ENCODE peak calls at places on chromosomes 2 and 18, in five cellular contexts. E is K562, I is A549, W is GM12878, C is HepG2. U is an unnamed sample.

GRCh38 chr2:74462054-74462785 is 3.0 kb downstream of the MOGS start:
- DNase-seq in E (no peak), I (no peak), W (no peak), C (no peak), U (no peak)

GRCh38 chr2:37417321-37417720 is 72.9 kb downstream of the QPCT start:
- DNase-seq in E (no peak), I (no peak), W (no peak), C (no peak), U (no peak)

GRCh38 chr2:181658444-181658843 is 1.5 kb upstream of the CERKL start:
- DNase-seq in E (no peak), I (no peak), W (no peak), C (no peak), U (no peak)

GRCh38 chr2:57899898-57900297 is 146.7 kb upstream of the VRK2 start:
- DNase-seq in E (no peak), I (no peak), W (no peak), C (no peak), U (no peak)

GRCh38 chr18:74294526-74294925 is 2.8 kb upstream of the CYB5A start:
- DNase-seq in E (no peak), I (no peak), W (no peak), C (no peak), U (no peak)

GRCh38 chr2:220855296-220855695 is 716.8 kb downstream of the EPHA4 start:
- DNase-seq in E (no peak), I (no peak), W (no peak), C (no peak), U (no peak)

GRCh38 chr2:239893236-239893515 is 132.0 kb downstream of the NDUFA10 start:
- DNase-seq in E (no peak), I (no peak), W (no peak), C (no peak), U (no peak)

GRCh38 chr18:59051470-59052165 is 88.1 kb upstream of the SEC11C start:
- DNase-seq in E (no peak), I (no peak), W (no peak), C (no peak), U (no peak)

GRCh38 chr2:8437949-8438400 is 243.9 kb upstream of the ID2 start:
- DNase-seq in E (no peak), I (no peak), W (no peak), C (no peak), U (no peak)

GRCh38 chr2:109446531-109447131 is 167.1 kb downstream of the SEPTIN10 start:
- DNase-seq in E (no peak), I (no peak), W (no peak), C (no peak), U (no peak)

GRCh38 chr2:46275995-46276394 is 21.2 kb upstream of the EPAS1 start:
- DNase-seq in E (no peak), I (no peak), W (no peak), C (no peak), U (peak)

GRCh38 chr2:44118257-44118656 is 50.4 kb upstream of the PPM1B start:
- DNase-seq in E (peak), I (no peak), W (no peak), C (no peak), U (no peak)

GRCh38 chr2:121080013-121080772 is 204.8 kb downstream of the TFCP2L1 start:
- DNase-seq in E (peak), I (peak), W (no peak), C (peak), U (no peak)

GRCh38 chr2:238418999-238419546 is 7.7 kb upstream of the ASB1 start:
- DNase-seq in E (no peak), I (no peak), W (no peak), C (no peak), U (no peak)

GRCh38 chr2:123456416-123456815 is 568.7 kb upstream of the CNTNAP5 start:
- DNase-seq in E (no peak), I (no peak), W (no peak), C (no peak), U (no peak)

GRCh38 chr2:219462349-219462748 is 27.7 kb downstream of the SPEG start:
- DNase-seq in E (no peak), I (no peak), W (no peak), C (no peak), U (no peak)

GRCh38 chr2:74927617-74928016 is 30.8 kb upstream of the POLE4 start:
- DNase-seq in E (no peak), I (no peak), W (no peak), C (no peak), U (no peak)

GRCh38 chr2:144454466-144455287 is 65.2 kb downstream of the ZEB2 start:
- DNase-seq in E (peak), I (no peak), W (no peak), C (no peak), U (no peak)
- TF ChIP-seq EP300 in E (peak), I (no peak), W (no peak), C (no peak), U (no peak)

GRCh38 chr2:62999905-63000304 is 50.7 kb upstream of the OTX1 start:
- DNase-seq in E (no peak), I (peak), W (no peak), C (no peak), U (no peak)
- TF ChIP-seq HDAC2 in E (no peak), I (no peak), W (no peak), C (no peak), U (no peak)

GRCh38 chr2:28516430-28516829 is 20.6 kb downstream of the PLB1 start:
- DNase-seq in E (no peak), I (no peak), W (no peak), C (no peak), U (no peak)
- TF ChIP-seq EP300 in E (no peak), I (no peak), W (no peak), C (no peak), U (no peak)

GRCh38 chr2:113116100-113116958 is 11.1 kb upstream of the IL1RN start:
- DNase-seq in E (no peak), I (no peak), W (no peak), C (no peak), U (peak)
- TF ChIP-seq HDAC2 in E (no peak), I (no peak), W (no peak), C (no peak), U (no peak)

DNA sequence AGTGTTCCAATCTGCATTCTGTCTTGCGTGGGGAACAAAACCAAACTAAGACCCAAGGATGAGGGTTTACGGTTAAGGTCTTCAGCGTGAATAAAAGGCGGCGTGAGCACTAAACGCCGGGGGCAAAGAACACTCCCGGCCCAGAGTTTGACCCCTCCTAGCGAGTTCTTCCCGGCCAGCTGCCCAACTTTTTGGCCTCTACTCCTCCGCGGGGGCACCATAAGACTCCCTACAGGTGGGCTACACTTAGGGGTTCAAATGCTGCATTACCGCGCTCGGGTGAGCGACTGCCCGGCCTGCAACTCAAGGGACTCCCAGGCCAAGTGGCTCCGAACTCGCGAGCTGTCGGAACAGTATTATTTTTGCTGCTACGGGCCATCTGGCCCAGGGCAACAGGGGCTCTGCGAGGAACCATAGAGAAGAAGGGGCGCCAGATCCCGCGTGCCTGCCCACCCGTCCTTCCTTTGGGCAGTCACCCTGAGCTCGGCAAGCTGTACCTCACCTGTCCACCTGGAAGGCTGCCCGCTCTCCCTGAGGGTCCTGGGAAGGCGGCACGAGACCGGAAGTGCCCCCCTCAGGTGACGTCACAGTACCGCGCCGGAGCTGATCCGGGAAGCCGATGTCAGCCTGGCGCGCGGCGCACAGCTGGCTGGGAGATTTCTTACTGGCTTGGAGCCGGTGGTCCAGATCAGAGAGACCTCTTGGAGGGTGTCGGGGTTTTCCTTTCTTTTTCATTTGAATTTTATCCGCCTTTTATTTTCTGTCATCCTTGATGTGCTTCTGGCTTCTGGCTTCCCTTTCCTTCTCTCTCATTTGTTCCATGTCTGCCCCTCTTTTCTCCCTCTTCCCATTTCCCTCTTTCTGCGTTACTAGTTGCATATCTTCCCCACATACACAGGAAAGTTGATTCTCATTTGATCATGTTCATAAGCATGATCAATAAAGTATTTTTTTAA is at the start of gene LDAH:
- DNase-seq in E (peak), I (peak), W (peak), C (peak), U (peak)
- TF ChIP-seq EP300 in E (peak), I (no peak), W (peak), C (no peak), U (no peak)

GRCh38 chr2:214830794-214831346 is 21.4 kb upstream of the BARD1 start:
- DNase-seq in E (peak), I (peak), W (no peak), C (peak), U (no peak)
- TF ChIP-seq HDAC2 in E (no peak), I (no peak), W (no peak), C (no peak), U (no peak)

DNA sequence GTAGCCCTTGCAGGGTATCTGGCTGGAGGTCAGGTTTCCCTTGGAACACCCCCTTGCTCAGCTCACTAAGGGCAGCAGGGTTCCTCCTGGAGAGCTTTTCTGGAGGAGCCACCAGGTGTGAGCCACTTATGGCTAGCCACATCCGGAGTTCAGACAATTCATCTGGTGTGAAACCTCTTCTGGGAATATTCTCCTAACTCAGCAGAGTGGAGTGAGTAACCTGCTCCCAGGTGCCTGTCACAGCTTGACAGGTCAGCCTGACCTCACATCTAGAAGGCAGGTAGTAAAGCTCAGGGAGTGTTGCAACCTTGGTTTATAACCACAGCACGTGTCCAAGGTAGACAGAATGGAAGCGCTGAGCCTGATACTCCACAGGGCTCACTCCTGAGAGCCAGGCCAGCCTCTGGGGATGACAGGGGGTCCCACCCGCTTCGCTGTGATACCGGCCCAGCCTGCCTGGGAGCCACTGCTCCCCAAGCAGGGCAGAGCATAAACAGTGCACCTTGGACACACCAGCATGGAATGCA is 62.6 kb upstream of the TGFA start:
- DNase-seq in E (no peak), I (no peak), W (no peak), C (no peak), U (no peak)
- TF ChIP-seq EP300 in E (no peak), I (no peak), W (no peak), C (no peak), U (no peak)

GRCh38 chr2:241315879-241316700 is at the start of gene SEPTIN2:
- DNase-seq in E (no peak), I (peak), W (no peak), C (peak), U (no peak)
- TF ChIP-seq HDAC2 in E (no peak), I (no peak), W (no peak), C (no peak), U (no peak)

U was measured in H1.